ENCODE peak calls at places on chromosomes 5 and 9, in four cellular contexts. P is cardiac muscle cell, G is right atrium auricular region, F is cardiac fibroblast. R is an unnamed sample.

GRCh38 chr9:126419475-126419874 is 92.8 kb downstream of the MVB12B start:
- DNase-seq in G (no peak), P (no peak), F (no peak), R (peak)

GRCh38 chr9:128920381-128921058 is at the start of gene PHYHD1:
- DNase-seq in P (peak), F (peak), G (peak), R (no peak)

GRCh38 chr9:110835859-110836271 is 167.3 kb downstream of the MUSK start:
- DNase-seq in P (no peak), F (peak), G (no peak), R (peak)

GRCh38 chr5:32158679-32158975 is 15.5 kb downstream of the GOLPH3 start:
- DNase-seq in F (no peak), G (no peak), P (no peak), R (no peak)

GRCh38 chr9:85430659-85431370 is 310.9 kb downstream of the AGTPBP1 start:
- DNase-seq in P (no peak), G (no peak), F (no peak), R (no peak)

GRCh38 chr5:172182291-172182690 is 5.7 kb downstream of the STK10 start:
- DNase-seq in P (no peak), G (no peak), F (no peak), R (no peak)

GRCh38 chr5:32735512-32735911 is 24.4 kb downstream of the NPR3 start:
- DNase-seq in G (no peak), F (no peak), P (no peak), R (no peak)

GRCh38 chr9:133876836-133877235 is 115.3 kb downstream of the VAV2 start:
- DNase-seq in G (no peak), F (no peak), P (no peak), R (no peak)

GRCh38 chr9:108151161-108151586 is 661.6 kb upstream of the KLF4 start:
- DNase-seq in P (peak), G (no peak), F (peak), R (no peak)

GRCh38 chr5:90866915-90867715 is 308.5 kb downstream of the ADGRV1 start:
- DNase-seq in F (peak), G (no peak), P (peak), R (no peak)

GRCh38 chr5:134590992-134591659 is 41.5 kb downstream of the SAR1B start:
- DNase-seq in F (no peak), G (no peak), P (no peak), R (no peak)

GRCh38 chr5:74942622-74943286 is 76.6 kb upstream of the FAM169A start:
- DNase-seq in F (no peak), P (no peak), G (no peak), R (no peak)

GRCh38 chr5:132098151-132098594 is 24.6 kb downstream of the CSF2 start:
- DNase-seq in G (no peak), P (peak), F (no peak), R (no peak)

GRCh38 chr5:135012033-135012588 is 21.9 kb downstream of the PITX1 start:
- DNase-seq in G (peak), F (no peak), P (no peak), R (no peak)

GRCh38 chr9:37801287-37801850 is 772 bp downstream of the DCAF10 start:
- DNase-seq in G (no peak), F (peak), P (peak), R (no peak)

GRCh38 chr9:74950456-74950855 is 2.3 kb downstream of the C9orf40 start:
- DNase-seq in F (no peak), G (no peak), P (no peak), R (no peak)

GRCh38 chr5:148125641-148126040 is 42.7 kb upstream of the SPINK14 start:
- DNase-seq in F (peak), P (peak), G (no peak), R (no peak)

GRCh38 chr5:109468737-109469420 is 59.1 kb upstream of the PJA2 start:
- DNase-seq in F (peak), P (peak), G (peak), R (peak)

GRCh38 chr5:173615884-173616576 is 420 bp downstream of the BOD1 start:
- DNase-seq in P (peak), F (peak), G (peak), R (peak)
- TF ChIP-seq CTCF in P (peak), F (peak), G (peak), R (peak)

DNA sequence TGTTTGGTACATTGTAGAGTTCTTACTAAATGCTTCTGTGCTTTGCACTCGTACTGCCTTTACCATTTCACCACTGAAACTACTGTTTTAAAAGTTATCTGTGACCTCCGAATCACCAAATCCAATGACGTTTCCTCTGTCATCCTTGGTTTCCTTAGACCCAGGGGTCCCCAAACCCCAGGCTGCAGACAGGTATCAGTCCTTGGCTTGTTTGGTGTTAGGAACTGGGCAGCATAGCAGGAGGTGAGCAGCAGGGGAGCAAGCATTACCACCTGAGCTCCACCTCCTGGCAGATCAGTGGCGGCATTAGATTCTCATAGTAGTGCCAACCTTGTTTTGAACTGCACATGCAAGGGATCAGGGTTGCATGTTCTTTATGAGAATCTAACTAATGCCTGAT is 26.8 kb upstream of the APC start:
- DNase-seq in G (no peak), P (no peak), F (no peak), R (no peak)
- TF ChIP-seq CTCF in G (no peak), P (no peak), F (no peak), R (no peak)

GRCh38 chr5:156019786-156020185 is 307.2 kb upstream of the SGCD start:
- DNase-seq in P (no peak), F (no peak), G (no peak), R (no peak)

GRCh38 chr5:156020650-156021049 is 306.3 kb upstream of the SGCD start:
- DNase-seq in F (no peak), P (no peak), G (no peak), R (no peak)

GRCh38 chr5:156015137-156015536 is 311.8 kb upstream of the SGCD start:
- DNase-seq in F (no peak), G (no peak), P (no peak), R (no peak)
- TF ChIP-seq CTCF in F (no peak), G (no peak), P (no peak), R (no peak)

DNA sequence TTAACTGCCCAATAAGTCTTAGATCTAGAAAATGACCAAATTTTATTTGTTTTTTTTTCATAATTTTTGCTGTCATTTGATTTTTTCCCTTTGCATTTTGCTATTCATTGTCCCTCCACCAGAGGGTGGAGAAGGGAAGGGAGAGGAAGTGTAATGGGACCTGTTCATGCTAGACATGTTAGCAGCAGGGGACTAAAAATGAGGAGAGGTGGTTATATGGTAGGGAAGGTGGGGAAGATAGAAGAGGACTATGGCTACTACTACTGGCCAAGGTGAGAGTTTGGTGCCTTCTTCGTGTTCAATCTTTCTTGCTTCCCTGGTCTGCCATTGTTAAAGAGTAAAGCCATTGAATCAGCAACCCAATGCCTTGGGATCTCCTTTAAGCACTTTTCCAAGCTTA is 6.4 kb downstream of the GRIA1 start:
- DNase-seq in P (peak), F (peak), G (no peak), R (no peak)
- TF ChIP-seq CTCF in P (peak), F (peak), G (peak), R (peak)

GRCh38 chr5:127326438-127326837 is 35.8 kb downstream of the MEGF10 start:
- DNase-seq in P (no peak), F (no peak), G (no peak), R (no peak)
- TF ChIP-seq CTCF in P (no peak), F (peak), G (no peak), R (no peak)

GRCh38 chr9:36728651-36729520 is 156.2 kb downstream of the MELK start:
- DNase-seq in F (peak), P (peak), G (no peak), R (peak)
- TF ChIP-seq CTCF in F (peak), P (peak), G (no peak), R (peak)

GRCh38 chr5:150107909-150108447 is 21.6 kb upstream of the CSF1R start:
- DNase-seq in G (peak), P (peak), F (peak), R (no peak)
- TF ChIP-seq CTCF in G (no peak), P (no peak), F (no peak), R (no peak)

DNA sequence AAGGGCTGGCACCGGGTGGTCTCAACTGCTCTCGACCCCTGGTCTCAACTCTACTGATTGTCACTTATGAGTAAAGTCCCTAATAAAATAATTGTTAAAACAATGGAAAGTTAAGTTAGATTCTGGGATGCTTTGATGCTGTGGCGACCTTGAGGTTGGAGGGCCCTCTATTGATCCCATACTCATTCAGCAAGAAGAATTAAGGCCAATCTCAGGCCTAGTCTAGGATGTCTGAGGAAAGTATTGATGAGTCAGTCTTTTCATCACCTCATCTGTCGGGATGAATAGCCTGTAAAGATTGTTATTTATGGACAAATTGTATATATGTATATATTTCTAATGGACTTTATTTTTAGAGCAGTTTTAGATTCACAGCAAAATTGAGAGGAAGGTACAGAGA is 50.8 kb downstream of the WDR36 start:
- DNase-seq in F (peak), P (peak), G (no peak), R (no peak)
- TF ChIP-seq CTCF in F (no peak), P (no peak), G (no peak), R (no peak)

DNA sequence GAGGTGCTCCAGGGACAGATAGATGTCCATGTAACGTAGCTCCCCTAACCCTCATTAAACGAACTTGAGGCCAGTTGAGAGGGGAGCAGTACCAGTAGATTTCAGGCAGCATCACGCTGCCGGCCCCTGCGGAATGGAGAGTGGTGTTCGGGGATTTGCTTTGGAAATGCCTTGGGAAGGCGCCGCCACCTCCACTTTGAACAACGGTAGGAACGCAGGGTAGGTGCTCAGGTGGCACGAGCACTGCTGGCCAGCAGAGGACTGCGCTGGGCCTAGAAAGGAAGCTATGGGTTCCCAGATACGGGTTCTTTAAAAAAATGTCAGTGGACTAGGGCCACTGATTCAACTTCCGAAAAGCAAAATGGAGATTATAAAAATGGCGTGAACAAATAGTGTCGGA is 271.8 kb downstream of the FANCC start:
- DNase-seq in G (no peak), P (no peak), F (no peak), R (no peak)
- TF ChIP-seq CTCF in G (no peak), P (no peak), F (no peak), R (no peak)

R was measured in astrocyte of the cerebellum.